ENCODE peak calls at places on chromosomes 3 and 15, in nine cellular contexts. X is fibroblast of the aortic adventitia; M is GM23338; A is mammary epithelial cell; B is activated CD8-positive, alpha-beta memory T cell treated with anti-CD3 and anti-CD28 coated beads for 4 hours; O is EL; I is astrocyte of the hippocampus; L is frontal cortex; R is activated CD4-positive, alpha-beta T cell treated with anti-CD3 and anti-CD28 coated beads, Interleukin-2, amount 50 U/mL, for 1 hour. K is an unnamed sample.

GRCh38 chr3:136544532-136544931 is 207.6 kb downstream of the STAG1 start:
- DNase-seq in X (peak), M (no peak), A (peak), B (no peak), O (peak), I (no peak), L (no peak), R (no peak), K (no peak)

GRCh38 chr3:171646357-171647133 is 163.7 kb downstream of the PLD1 start:
- DNase-seq in X (peak), M (peak), A (peak), B (no peak), O (peak), I (peak), L (peak), R (no peak), K (peak)

GRCh38 chr15:65304393-65305143 is at the start of gene RNU5B-1:
- DNase-seq in X (peak), M (peak), A (peak), B (peak), O (peak), I (peak), L (peak), R (peak), K (peak)

GRCh38 chr3:99925584-99925983 is 107.9 kb downstream of the CMSS1 start:
- DNase-seq in X (peak), M (no peak), A (peak), B (no peak), O (peak), I (peak), L (no peak), R (no peak), K (peak)

GRCh38 chr15:78255421-78256043 is 8.8 kb upstream of the DNAJA4 start:
- DNase-seq in X (no peak), M (no peak), A (no peak), B (no peak), O (no peak), I (no peak), L (no peak), R (no peak), K (no peak)

GRCh38 chr15:101020451-101020850 is 101.3 kb downstream of the LRRK1 start:
- DNase-seq in X (no peak), M (no peak), A (no peak), B (no peak), O (no peak), I (no peak), L (no peak), R (no peak), K (no peak)

GRCh38 chr3:27093771-27094170 is 275.4 kb downstream of the NEK10 start:
- DNase-seq in X (peak), M (no peak), A (no peak), B (no peak), O (peak), I (no peak), L (no peak), R (no peak), K (no peak)

GRCh38 chr15:95247068-95247984 is 1016.0 kb downstream of the MCTP2 start:
- DNase-seq in X (peak), M (no peak), A (peak), B (no peak), O (peak), I (peak), L (no peak), R (no peak), K (peak)

GRCh38 chr3:30245805-30246622 is 360.4 kb upstream of the TGFBR2 start:
- DNase-seq in X (no peak), M (peak), A (no peak), B (no peak), O (no peak), I (no peak), L (no peak), R (no peak), K (no peak)

GRCh38 chr15:96177279-96177678 is 153.2 kb upstream of the NR2F2 start:
- DNase-seq in X (no peak), M (no peak), A (no peak), B (no peak), O (no peak), I (no peak), L (no peak), R (no peak), K (no peak)

GRCh38 chr3:72848703-72849081 is 447 bp upstream of the SHQ1 start:
- DNase-seq in X (peak), M (no peak), A (no peak), B (no peak), O (no peak), I (no peak), L (no peak), R (peak), K (no peak)

GRCh38 chr3:61807865-61808276 is 246.5 kb downstream of the PTPRG start:
- DNase-seq in X (peak), M (no peak), A (no peak), B (no peak), O (no peak), I (peak), L (no peak), R (no peak), K (no peak)

GRCh38 chr3:59925946-59926345 is 876.1 kb upstream of the CFAP20DC start:
- DNase-seq in X (no peak), M (no peak), A (no peak), B (no peak), O (no peak), I (peak), L (no peak), R (no peak), K (no peak)

GRCh38 chr3:172129868-172130751 is 90.7 kb downstream of the FNDC3B start:
- DNase-seq in X (peak), M (no peak), A (peak), B (peak), O (peak), I (peak), L (no peak), R (peak), K (peak)

GRCh38 chr3:184807549-184807948 is 4.4 kb upstream of the VPS8 start:
- DNase-seq in X (no peak), M (no peak), A (peak), B (no peak), O (no peak), I (no peak), L (no peak), R (no peak), K (no peak)

GRCh38 chr3:111904376-111905241 is 45.5 kb downstream of the PHLDB2 start:
- DNase-seq in X (peak), M (no peak), A (peak), B (no peak), O (peak), I (peak), L (no peak), R (no peak), K (peak)

GRCh38 chr3:148880681-148881080 is 15.6 kb downstream of the CPA3 start:
- DNase-seq in X (no peak), M (peak), A (no peak), B (no peak), O (peak), I (no peak), L (no peak), R (no peak), K (peak)

GRCh38 chr3:156396851-156397250 is 158.1 kb downstream of the SSR3 start:
- DNase-seq in X (peak), M (no peak), A (no peak), B (no peak), O (peak), I (no peak), L (no peak), R (no peak), K (no peak)

GRCh38 chr3:42680806-42681205 is 4.5 kb upstream of the KLHL40 start:
- DNase-seq in X (peak), M (no peak), A (no peak), B (no peak), O (no peak), I (no peak), L (no peak), R (no peak), K (no peak)

GRCh38 chr15:58462547-58462946 is 30.8 kb downstream of the LIPC start:
- DNase-seq in X (no peak), M (no peak), A (peak), B (no peak), O (no peak), I (no peak), L (no peak), R (no peak), K (no peak)

GRCh38 chr15:93035092-93035915 is 53.7 kb downstream of the RGMA start:
- DNase-seq in X (no peak), M (no peak), A (no peak), B (no peak), O (no peak), I (no peak), L (peak), R (no peak), K (no peak)

K was measured in dermis blood vessel endothelial cell.